ENCODE peak calls at places on chromosomes 6 and 20, in ten cellular contexts. Z is pancreas; S is CD8-positive, alpha-beta T cell; E is body of pancreas; Y is breast epithelium; O is aorta; L is kidney; Q is thoracic aorta; M is lung; A is thyroid gland. G is an unnamed sample.

GRCh38 chr6:92647630-92648029 is 771.7 kb downstream of the EPHA7 start:
- DNase-seq in Z (no peak), S (no peak), E (no peak), Y (no peak), O (no peak), L (no peak), Q (no peak), M (no peak), A (no peak), G (no peak)

GRCh38 chr6:119467478-119468081 is 118.0 kb upstream of the MAN1A1 start:
- DNase-seq in Z (no peak), S (no peak), E (no peak), Y (no peak), O (no peak), L (no peak), Q (no peak), M (no peak), A (no peak), G (no peak)

GRCh38 chr6:112886415-112886814 is 539.3 kb downstream of the RFPL4B start:
- DNase-seq in Z (no peak), S (no peak), E (no peak), Y (no peak), O (no peak), L (no peak), Q (no peak), M (no peak), A (no peak), G (no peak)

GRCh38 chr6:10362300-10362699 is 52.6 kb downstream of the TFAP2A start:
- DNase-seq in Z (no peak), S (no peak), E (no peak), Y (no peak), O (no peak), L (no peak), Q (no peak), M (no peak), A (no peak), G (no peak)

GRCh38 chr20:18404172-18404571 is 62.7 kb downstream of the DZANK1 start:
- DNase-seq in Z (no peak), S (no peak), E (no peak), Y (no peak), O (no peak), L (no peak), Q (no peak), M (no peak), A (no peak), G (no peak)

GRCh38 chr20:64035066-64035932 is 683 bp upstream of the C20orf204 start:
- DNase-seq in Z (no peak), S (no peak), E (no peak), Y (no peak), O (no peak), L (no peak), Q (no peak), M (no peak), A (no peak), G (no peak)

GRCh38 chr6:89297695-89298351 is 17.3 kb downstream of the GABRR2 start:
- DNase-seq in Z (no peak), S (peak; percentile 31), E (no peak), Y (no peak), O (no peak), L (no peak), Q (peak; percentile 73), M (no peak), A (no peak), G (peak; percentile 44)

GRCh38 chr6:21634582-21634981 is 41.0 kb downstream of the SOX4 start:
- DNase-seq in Z (no peak), S (no peak), E (no peak), Y (no peak), O (no peak), L (no peak), Q (peak; percentile 10), M (no peak), A (no peak), G (no peak)

GRCh38 chr20:17533396-17533795 is 2.2 kb upstream of the BFSP1 start:
- DNase-seq in Z (no peak), S (no peak), E (no peak), Y (no peak), O (no peak), L (no peak), Q (no peak), M (no peak), A (no peak), G (no peak)

GRCh38 chr20:64116541-64117423 is 9.4 kb upstream of the NPBWR2 start:
- DNase-seq in Z (no peak), S (no peak), E (no peak), Y (peak; percentile 40), O (peak; percentile 60), L (peak; percentile 64), Q (no peak), M (no peak), A (no peak), G (no peak)

GRCh38 chr20:51310216-51310615 is 232.3 kb downstream of the NFATC2 start:
- DNase-seq in Z (no peak), S (no peak), E (no peak), Y (no peak), O (no peak), L (no peak), Q (no peak), M (no peak), A (no peak), G (no peak)

GRCh38 chr6:36853325-36853724 is 14.1 kb upstream of the CPNE5 start:
- DNase-seq in Z (peak; percentile 36), S (no peak), E (no peak), Y (no peak), O (no peak), L (no peak), Q (peak; percentile 53), M (peak; percentile 50), A (no peak), G (no peak)

GRCh38 chr20:4455301-4455701 is 266.4 kb upstream of the PRND start:
- DNase-seq in Z (no peak), S (no peak), E (no peak), Y (no peak), O (no peak), L (no peak), Q (no peak), M (peak; percentile 25), A (no peak), G (no peak)

GRCh38 chr20:4455996-4456395 is 265.7 kb upstream of the PRND start:
- DNase-seq in Z (no peak), S (no peak), E (no peak), Y (no peak), O (no peak), L (no peak), Q (no peak), M (peak; percentile 4), A (no peak), G (no peak)

GRCh38 chr20:4453369-4453768 is 268.3 kb upstream of the PRND start:
- DNase-seq in Z (no peak), S (no peak), E (no peak), Y (no peak), O (no peak), L (no peak), Q (no peak), M (no peak), A (no peak), G (no peak)

GRCh38 chr20:4459081-4459480 is 262.6 kb upstream of the PRND start:
- DNase-seq in Z (no peak), S (no peak), E (no peak), Y (no peak), O (no peak), L (no peak), Q (no peak), M (no peak), A (no peak), G (no peak)

DNA sequence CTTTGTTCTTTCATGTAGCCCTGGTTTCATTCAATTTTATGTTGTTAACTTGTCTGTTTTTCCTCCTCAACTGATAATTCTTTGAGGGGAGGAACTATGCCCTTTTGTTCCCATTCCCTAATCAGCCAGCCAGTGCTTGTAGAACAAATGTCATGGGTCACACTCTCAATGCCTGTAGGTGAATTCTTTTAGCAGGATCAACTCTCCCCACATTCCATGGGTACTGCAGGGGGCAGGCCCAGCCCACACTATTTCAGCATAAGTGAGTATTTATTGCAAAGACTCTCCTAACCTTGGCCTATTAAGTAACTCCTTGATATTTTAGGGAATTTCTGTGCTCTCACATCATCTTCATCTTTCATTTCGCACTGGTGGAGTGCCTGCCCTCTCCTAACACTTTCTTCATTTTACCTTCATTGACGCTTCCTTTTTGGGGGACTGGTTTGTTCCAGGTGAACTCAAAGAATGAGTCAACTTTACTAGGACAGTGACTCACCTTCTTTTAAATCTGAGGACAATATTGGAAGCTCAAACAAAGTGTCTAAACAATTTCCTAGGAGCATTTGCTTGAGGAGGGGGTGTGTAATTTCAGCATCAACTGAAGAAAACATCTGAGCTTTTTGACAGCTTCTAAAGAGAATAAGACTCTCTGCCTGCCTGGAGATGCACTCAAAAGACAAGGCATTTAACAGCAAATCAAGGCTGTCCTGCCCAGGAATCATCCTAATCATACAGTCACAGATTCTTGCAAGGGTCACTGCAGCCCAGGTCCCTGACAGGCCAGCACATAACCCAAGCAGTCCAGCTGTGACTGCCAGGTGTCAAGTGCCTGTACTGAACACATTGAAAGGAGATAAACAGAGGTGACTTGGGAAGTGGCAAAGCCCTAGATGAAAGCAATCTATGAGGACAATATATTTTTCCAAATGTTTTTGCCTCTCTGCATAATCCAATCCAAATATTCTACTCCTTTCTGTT is 263.9 kb upstream of the PRND start:
- DNase-seq in Z (no peak), S (no peak), E (no peak), Y (no peak), O (no peak), L (peak; percentile 73), Q (no peak), M (no peak), A (no peak), G (peak; percentile 23)
- H3K4me1 ChIP-seq in Z (no peaks in the 10 kb centered on the region), S (no peaks in the 10 kb centered on the region), E (no peaks in the 10 kb centered on the region), Y (no peaks in the 10 kb centered on the region), O (no peaks in the 10 kb centered on the region), L (peaks cover 2% of the 10 kb centered on the region), Q (no peaks in the 10 kb centered on the region), M (no peaks in the 10 kb centered on the region), A (no peaks in the 10 kb centered on the region), G (peaks cover 3% of the 10 kb centered on the region)

GRCh38 chr20:53753880-53754459 is 160.3 kb upstream of the ZNF217 start:
- DNase-seq in Z (no peak), S (no peak), E (no peak), Y (no peak), O (no peak), L (no peak), Q (no peak), M (no peak), A (no peak), G (no peak)
- H3K4me1 ChIP-seq in Z (no peaks in the 10 kb centered on the region), S (peaks cover 70% of the 10 kb centered on the region), E (peaks cover 16% of the 10 kb centered on the region), Y (no peaks in the 10 kb centered on the region), O (no peaks in the 10 kb centered on the region), L (peaks cover 11% of the 10 kb centered on the region), Q (no peaks in the 10 kb centered on the region), M (peaks cover 3% of the 10 kb centered on the region), A (peaks cover 8% of the 10 kb centered on the region), G (peaks cover 14% of the 10 kb centered on the region)

DNA sequence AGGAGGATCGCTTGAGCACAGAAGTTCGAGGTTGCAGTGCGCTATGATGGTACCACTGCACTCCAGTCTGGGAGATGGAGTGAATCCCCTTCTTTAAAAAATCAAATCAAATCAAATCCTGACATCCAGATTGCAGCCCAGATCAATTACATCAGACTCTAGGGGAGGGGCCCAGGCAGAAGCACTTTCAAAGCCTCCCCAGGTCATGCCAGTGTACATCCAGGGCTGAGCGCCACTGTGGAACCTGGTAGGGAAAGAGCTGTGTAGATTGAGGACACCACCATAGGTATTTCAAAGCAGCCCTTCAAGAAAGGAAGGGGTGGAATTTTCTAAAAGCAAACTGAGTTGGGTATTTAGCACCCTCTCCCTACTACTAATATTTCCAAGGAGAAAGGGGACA is 89.5 kb downstream of the PRND start:
- DNase-seq in Z (no peak), S (no peak), E (no peak), Y (no peak), O (no peak), L (peak; percentile 8), Q (no peak), M (no peak), A (no peak), G (no peak)
- H3K4me1 ChIP-seq in Z (no peaks in the 10 kb centered on the region), S (peaks cover 71% of the 10 kb centered on the region), E (peaks cover 5% of the 10 kb centered on the region), Y (no peaks in the 10 kb centered on the region), O (no peaks in the 10 kb centered on the region), L (peaks cover 10% of the 10 kb centered on the region), Q (peaks cover 14% of the 10 kb centered on the region), M (peaks cover 46% of the 10 kb centered on the region), A (no peaks in the 10 kb centered on the region), G (peaks cover 25% of the 10 kb centered on the region)

GRCh38 chr20:1466211-1467081 is at the start of gene NSFL1C:
- DNase-seq in Z (peak; percentile 93), S (peak; percentile 96), E (peak; percentile 97), Y (peak; percentile 95), O (peak; percentile 99), L (peak; percentile 98), Q (peak; percentile 62), M (peak; percentile 95), A (peak; percentile 97), G (peak; percentile 96)
- H3K4me1 ChIP-seq in Z (peaks cover 32% of the 10 kb centered on the region), S (peaks cover 31% of the 10 kb centered on the region), E (peaks cover 61% of the 10 kb centered on the region), Y (peaks cover 11% of the 10 kb centered on the region), O (peaks cover 3% of the 10 kb centered on the region), L (peaks cover 21% of the 10 kb centered on the region), Q (peaks cover 24% of the 10 kb centered on the region), M (peaks cover 16% of the 10 kb centered on the region), A (peaks cover 15% of the 10 kb centered on the region), G (peaks cover 58% of the 10 kb centered on the region)